ENCODE peak calls at places on chromosomes 6 and 20, in ten cellular contexts. One of them, this sample, is unnamed.

GRCh38 chr6:168137024-168137423 is 58.0 kb upstream of the FRMD1 start:
- DNase-seq in psoas muscle: no peak
- DNase-seq in pancreas: no peak
- DNase-seq in heart right ventricle: no peak
- DNase-seq in H9: no peak
- DNase-seq in IMR-90: no peak
- DNase-seq in naive thymus-derived CD4-positive, alpha-beta T cell: no peak
- DNase-seq in aorta: no peak
- DNase-seq in endothelial cell of umbilical vein: no peak
- DNase-seq in upper lobe of right lung: no peak
- DNase-seq in this sample: no peak

GRCh38 chr6:116938305-116938704 is 61.3 kb downstream of the RFX6 start:
- DNase-seq in psoas muscle: no peak
- DNase-seq in H9: no peak
- DNase-seq in aorta: no peak
- DNase-seq in pancreas: no peak
- DNase-seq in heart right ventricle: no peak
- DNase-seq in upper lobe of right lung: no peak
- DNase-seq in naive thymus-derived CD4-positive, alpha-beta T cell: no peak
- DNase-seq in endothelial cell of umbilical vein: no peak
- DNase-seq in IMR-90: no peak
- DNase-seq in this sample: no peak

GRCh38 chr6:116615937-116616756 is at the start of gene RSPH4A:
- DNase-seq in heart right ventricle: peak; percentile 94
- DNase-seq in aorta: peak; percentile 95
- DNase-seq in upper lobe of right lung: peak; percentile 91
- DNase-seq in IMR-90: peak; percentile 94
- DNase-seq in psoas muscle: peak; percentile 89
- DNase-seq in H9: peak; percentile 97
- DNase-seq in endothelial cell of umbilical vein: peak; percentile 98
- DNase-seq in pancreas: peak; percentile 90
- DNase-seq in naive thymus-derived CD4-positive, alpha-beta T cell: peak; percentile 53
- DNase-seq in this sample: peak; percentile 96

GRCh38 chr6:169216830-169217229 is 36.8 kb downstream of the THBS2 start:
- DNase-seq in pancreas: no peak
- DNase-seq in aorta: no peak
- DNase-seq in IMR-90: no peak
- DNase-seq in heart right ventricle: no peak
- DNase-seq in upper lobe of right lung: no peak
- DNase-seq in psoas muscle: no peak
- DNase-seq in H9: no peak
- DNase-seq in endothelial cell of umbilical vein: no peak
- DNase-seq in naive thymus-derived CD4-positive, alpha-beta T cell: no peak
- DNase-seq in this sample: no peak

GRCh38 chr6:135209803-135210202 is 28.7 kb downstream of the MYB start:
- DNase-seq in IMR-90: no peak
- DNase-seq in H9: no peak
- DNase-seq in heart right ventricle: no peak
- DNase-seq in upper lobe of right lung: no peak
- DNase-seq in pancreas: no peak
- DNase-seq in naive thymus-derived CD4-positive, alpha-beta T cell: peak; percentile 48
- DNase-seq in endothelial cell of umbilical vein: no peak
- DNase-seq in aorta: no peak
- DNase-seq in psoas muscle: no peak
- DNase-seq in this sample: no peak

GRCh38 chr6:156687875-156688549 is 89.2 kb upstream of the ARID1B start:
- DNase-seq in heart right ventricle: no peak
- DNase-seq in aorta: peak; percentile 53
- DNase-seq in H9: peak; percentile 63
- DNase-seq in IMR-90: peak; percentile 14
- DNase-seq in psoas muscle: peak; percentile 20
- DNase-seq in upper lobe of right lung: peak; percentile 64
- DNase-seq in endothelial cell of umbilical vein: peak; percentile 36
- DNase-seq in naive thymus-derived CD4-positive, alpha-beta T cell: no peak
- DNase-seq in pancreas: peak; percentile 20
- DNase-seq in this sample: no peak

GRCh38 chr6:118464620-118465019 is 83.5 kb upstream of the PLN start:
- DNase-seq in H9: no peak
- DNase-seq in upper lobe of right lung: no peak
- DNase-seq in naive thymus-derived CD4-positive, alpha-beta T cell: no peak
- DNase-seq in IMR-90: no peak
- DNase-seq in psoas muscle: no peak
- DNase-seq in endothelial cell of umbilical vein: no peak
- DNase-seq in heart right ventricle: no peak
- DNase-seq in pancreas: no peak
- DNase-seq in aorta: no peak
- DNase-seq in this sample: no peak

GRCh38 chr6:110537208-110538123 is 61.1 kb upstream of the SLC22A16 start:
- DNase-seq in endothelial cell of umbilical vein: peak; percentile 97
- DNase-seq in IMR-90: peak; percentile 97
- DNase-seq in psoas muscle: no peak
- DNase-seq in heart right ventricle: no peak
- DNase-seq in upper lobe of right lung: no peak
- DNase-seq in naive thymus-derived CD4-positive, alpha-beta T cell: no peak
- DNase-seq in H9: no peak
- DNase-seq in pancreas: no peak
- DNase-seq in aorta: no peak
- DNase-seq in this sample: no peak

GRCh38 chr20:53623454-53624206 is 30.0 kb upstream of the ZNF217 start:
- DNase-seq in endothelial cell of umbilical vein: peak; percentile 85
- DNase-seq in psoas muscle: peak; percentile 57
- DNase-seq in pancreas: peak; percentile 57
- DNase-seq in aorta: peak; percentile 84
- DNase-seq in naive thymus-derived CD4-positive, alpha-beta T cell: no peak
- DNase-seq in upper lobe of right lung: peak; percentile 63
- DNase-seq in heart right ventricle: peak; percentile 73
- DNase-seq in H9: peak; percentile 64
- DNase-seq in IMR-90: peak; percentile 77
- DNase-seq in this sample: peak; percentile 87

GRCh38 chr6:33886673-33887144 is 82.9 kb upstream of the MLN start:
- DNase-seq in heart right ventricle: peak; percentile 72
- DNase-seq in aorta: no peak
- DNase-seq in endothelial cell of umbilical vein: peak; percentile 21
- DNase-seq in pancreas: no peak
- DNase-seq in H9: no peak
- DNase-seq in IMR-90: peak; percentile 41
- DNase-seq in upper lobe of right lung: no peak
- DNase-seq in psoas muscle: peak; percentile 63
- DNase-seq in naive thymus-derived CD4-positive, alpha-beta T cell: no peak
- DNase-seq in this sample: peak; percentile 30

GRCh38 chr6:23272536-23272935 is 703.2 kb downstream of the HDGFL1 start:
- DNase-seq in upper lobe of right lung: no peak
- DNase-seq in aorta: no peak
- DNase-seq in H9: no peak
- DNase-seq in naive thymus-derived CD4-positive, alpha-beta T cell: no peak
- DNase-seq in heart right ventricle: no peak
- DNase-seq in psoas muscle: no peak
- DNase-seq in pancreas: no peak
- DNase-seq in endothelial cell of umbilical vein: no peak
- DNase-seq in IMR-90: no peak
- DNase-seq in this sample: no peak

GRCh38 chr6:157644043-157644810 is 178.8 kb upstream of the SNX9 start:
- DNase-seq in naive thymus-derived CD4-positive, alpha-beta T cell: no peak
- DNase-seq in psoas muscle: no peak
- DNase-seq in IMR-90: no peak
- DNase-seq in upper lobe of right lung: no peak
- DNase-seq in H9: no peak
- DNase-seq in aorta: peak; percentile 49
- DNase-seq in pancreas: no peak
- DNase-seq in endothelial cell of umbilical vein: peak; percentile 41
- DNase-seq in heart right ventricle: no peak
- DNase-seq in this sample: peak; percentile 64

GRCh38 chr6:19753822-19754221 is 83.3 kb upstream of the ID4 start:
- DNase-seq in aorta: no peak
- DNase-seq in heart right ventricle: no peak
- DNase-seq in pancreas: no peak
- DNase-seq in endothelial cell of umbilical vein: no peak
- DNase-seq in psoas muscle: no peak
- DNase-seq in naive thymus-derived CD4-positive, alpha-beta T cell: no peak
- DNase-seq in upper lobe of right lung: no peak
- DNase-seq in IMR-90: no peak
- DNase-seq in H9: no peak
- DNase-seq in this sample: no peak

GRCh38 chr6:161626132-161626676 is 352.3 kb upstream of the AGPAT4 start:
- DNase-seq in aorta: no peak
- DNase-seq in endothelial cell of umbilical vein: no peak
- DNase-seq in heart right ventricle: no peak
- DNase-seq in upper lobe of right lung: no peak
- DNase-seq in psoas muscle: no peak
- DNase-seq in H9: no peak
- DNase-seq in naive thymus-derived CD4-positive, alpha-beta T cell: no peak
- DNase-seq in pancreas: no peak
- DNase-seq in IMR-90: no peak
- DNase-seq in this sample: no peak

GRCh38 chr6:73586416-73586974 is 65.7 kb upstream of the EEF1A1 start:
- DNase-seq in pancreas: no peak
- DNase-seq in naive thymus-derived CD4-positive, alpha-beta T cell: peak; percentile 14
- DNase-seq in heart right ventricle: no peak
- DNase-seq in psoas muscle: no peak
- DNase-seq in aorta: no peak
- DNase-seq in upper lobe of right lung: no peak
- DNase-seq in endothelial cell of umbilical vein: peak; percentile 62
- DNase-seq in IMR-90: peak; percentile 41
- DNase-seq in H9: no peak
- DNase-seq in this sample: no peak

GRCh38 chr20:38004416-38004815 is 28.8 kb downstream of the TTI1 start:
- DNase-seq in naive thymus-derived CD4-positive, alpha-beta T cell: no peak
- DNase-seq in IMR-90: no peak
- DNase-seq in heart right ventricle: no peak
- DNase-seq in endothelial cell of umbilical vein: no peak
- DNase-seq in aorta: no peak
- DNase-seq in H9: no peak
- DNase-seq in upper lobe of right lung: no peak
- DNase-seq in psoas muscle: no peak
- DNase-seq in pancreas: no peak
- DNase-seq in this sample: no peak

GRCh38 chr20:63551068-63551467 is 2.9 kb upstream of the FNDC11 start:
- DNase-seq in IMR-90: no peak
- DNase-seq in aorta: no peak
- DNase-seq in endothelial cell of umbilical vein: no peak
- DNase-seq in upper lobe of right lung: no peak
- DNase-seq in H9: no peak
- DNase-seq in psoas muscle: no peak
- DNase-seq in naive thymus-derived CD4-positive, alpha-beta T cell: no peak
- DNase-seq in pancreas: no peak
- DNase-seq in heart right ventricle: no peak
- DNase-seq in this sample: no peak

GRCh38 chr6:122798099-122798641 is 9.1 kb downstream of the SMPDL3A start:
- DNase-seq in endothelial cell of umbilical vein: no peak
- DNase-seq in psoas muscle: peak; percentile 23
- DNase-seq in heart right ventricle: no peak
- DNase-seq in H9: no peak
- DNase-seq in IMR-90: peak; percentile 84
- DNase-seq in aorta: no peak
- DNase-seq in naive thymus-derived CD4-positive, alpha-beta T cell: no peak
- DNase-seq in upper lobe of right lung: peak; percentile 64
- DNase-seq in pancreas: peak; percentile 78
- DNase-seq in this sample: no peak

GRCh38 chr20:3313681-3314080 is 74.7 kb upstream of the SLC4A11 start:
- DNase-seq in H9: no peak
- DNase-seq in psoas muscle: no peak
- DNase-seq in upper lobe of right lung: no peak
- DNase-seq in aorta: no peak
- DNase-seq in endothelial cell of umbilical vein: peak; percentile 9
- DNase-seq in pancreas: peak; percentile 48
- DNase-seq in heart right ventricle: no peak
- DNase-seq in naive thymus-derived CD4-positive, alpha-beta T cell: no peak
- DNase-seq in IMR-90: no peak
- DNase-seq in this sample: no peak
- H3K4me1 ChIP-seq in H9: no peaks in the 10 kb centered on the region
- H3K4me1 ChIP-seq in psoas muscle: peaks cover 52% of the 10 kb centered on the region
- H3K4me1 ChIP-seq in upper lobe of right lung: peaks cover 14% of the 10 kb centered on the region
- H3K4me1 ChIP-seq in aorta: no peaks in the 10 kb centered on the region
- H3K4me1 ChIP-seq in endothelial cell of umbilical vein: peaks cover 13% of the 10 kb centered on the region
- H3K4me1 ChIP-seq in pancreas: no peaks in the 10 kb centered on the region
- H3K4me1 ChIP-seq in heart right ventricle: peaks cover 42% of the 10 kb centered on the region
- H3K4me1 ChIP-seq in naive thymus-derived CD4-positive, alpha-beta T cell: no peaks in the 10 kb centered on the region
- H3K4me1 ChIP-seq in IMR-90: peaks cover 14% of the 10 kb centered on the region
- H3K4me1 ChIP-seq in this sample: no peaks in the 10 kb centered on the region

GRCh38 chr6:150324044-150324443 is 44.8 kb upstream of the IYD start:
- DNase-seq in endothelial cell of umbilical vein: no peak
- DNase-seq in IMR-90: no peak
- DNase-seq in naive thymus-derived CD4-positive, alpha-beta T cell: no peak
- DNase-seq in upper lobe of right lung: no peak
- DNase-seq in aorta: no peak
- DNase-seq in H9: no peak
- DNase-seq in pancreas: no peak
- DNase-seq in heart right ventricle: no peak
- DNase-seq in psoas muscle: no peak
- DNase-seq in this sample: no peak
- H3K4me1 ChIP-seq in endothelial cell of umbilical vein: no peaks in the 10 kb centered on the region
- H3K4me1 ChIP-seq in IMR-90: no peaks in the 10 kb centered on the region
- H3K4me1 ChIP-seq in naive thymus-derived CD4-positive, alpha-beta T cell: no peaks in the 10 kb centered on the region
- H3K4me1 ChIP-seq in upper lobe of right lung: peaks cover 11% of the 10 kb centered on the region
- H3K4me1 ChIP-seq in aorta: peaks cover 3% of the 10 kb centered on the region
- H3K4me1 ChIP-seq in H9: no peaks in the 10 kb centered on the region
- H3K4me1 ChIP-seq in pancreas: no peaks in the 10 kb centered on the region
- H3K4me1 ChIP-seq in heart right ventricle: peaks cover 39% of the 10 kb centered on the region
- H3K4me1 ChIP-seq in psoas muscle: peaks cover 83% of the 10 kb centered on the region
- H3K4me1 ChIP-seq in this sample: no peaks in the 10 kb centered on the region

GRCh38 chr6:148817689-148818088 is 70.9 kb downstream of the UST start:
- DNase-seq in heart right ventricle: no peak
- DNase-seq in IMR-90: no peak
- DNase-seq in upper lobe of right lung: no peak
- DNase-seq in endothelial cell of umbilical vein: no peak
- DNase-seq in H9: no peak
- DNase-seq in aorta: no peak
- DNase-seq in pancreas: no peak
- DNase-seq in naive thymus-derived CD4-positive, alpha-beta T cell: no peak
- DNase-seq in psoas muscle: no peak
- DNase-seq in this sample: no peak
- H3K4me1 ChIP-seq in heart right ventricle: no peaks in the 10 kb centered on the region
- H3K4me1 ChIP-seq in IMR-90: no peaks in the 10 kb centered on the region
- H3K4me1 ChIP-seq in upper lobe of right lung: no peaks in the 10 kb centered on the region
- H3K4me1 ChIP-seq in endothelial cell of umbilical vein: no peaks in the 10 kb centered on the region
- H3K4me1 ChIP-seq in H9: peaks cover 21% of the 10 kb centered on the region
- H3K4me1 ChIP-seq in aorta: no peaks in the 10 kb centered on the region
- H3K4me1 ChIP-seq in pancreas: no peaks in the 10 kb centered on the region
- H3K4me1 ChIP-seq in naive thymus-derived CD4-positive, alpha-beta T cell: no peaks in the 10 kb centered on the region
- H3K4me1 ChIP-seq in psoas muscle: no peaks in the 10 kb centered on the region
- H3K4me1 ChIP-seq in this sample: no peaks in the 10 kb centered on the region

DNA sequence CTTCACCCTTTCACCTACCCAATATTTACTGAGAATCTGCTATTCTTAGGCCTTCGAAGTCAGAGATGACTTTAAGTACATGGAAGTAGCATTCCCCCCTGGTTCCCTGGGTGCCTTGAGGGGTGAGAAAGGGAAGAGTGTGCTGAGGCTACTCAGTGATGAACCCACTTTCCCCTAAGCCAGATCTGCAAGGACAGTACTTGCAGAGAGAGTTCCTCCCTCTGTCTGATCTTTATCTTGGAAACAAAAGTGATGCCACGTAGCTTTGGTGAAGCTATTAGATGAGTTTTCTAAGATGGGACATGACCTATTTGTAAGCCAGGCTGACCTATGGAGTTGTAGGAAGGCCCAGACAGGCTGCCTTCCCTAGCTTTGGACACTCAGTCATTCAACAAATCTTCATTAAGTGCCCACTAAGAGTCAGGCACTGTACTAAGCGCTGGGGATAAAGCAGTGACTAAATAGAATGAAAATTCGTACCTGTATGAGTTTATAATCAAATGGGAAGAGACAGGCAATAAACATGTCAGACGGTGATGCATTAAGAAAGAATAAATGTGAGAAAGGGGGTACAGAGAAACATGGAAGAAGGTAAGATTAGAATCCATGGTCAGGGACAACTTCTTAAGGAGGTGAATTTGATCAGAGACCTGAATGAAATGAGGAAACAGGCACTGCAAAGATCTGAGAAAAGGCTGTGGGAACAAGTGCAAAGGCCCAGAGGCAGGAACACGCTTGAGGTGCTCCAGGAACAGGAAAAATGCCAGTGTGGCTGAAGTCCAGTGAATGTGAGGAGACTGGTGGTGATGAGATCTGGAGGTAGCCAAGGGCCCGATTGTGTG is 42.2 kb downstream of the BCL2L1 start:
- DNase-seq in IMR-90: no peak
- DNase-seq in H9: no peak
- DNase-seq in endothelial cell of umbilical vein: no peak
- DNase-seq in psoas muscle: no peak
- DNase-seq in aorta: no peak
- DNase-seq in heart right ventricle: no peak
- DNase-seq in pancreas: no peak
- DNase-seq in upper lobe of right lung: no peak
- DNase-seq in naive thymus-derived CD4-positive, alpha-beta T cell: no peak
- DNase-seq in this sample: no peak
- H3K4me1 ChIP-seq in IMR-90: peaks cover 28% of the 10 kb centered on the region
- H3K4me1 ChIP-seq in H9: no peaks in the 10 kb centered on the region
- H3K4me1 ChIP-seq in endothelial cell of umbilical vein: peaks cover 50% of the 10 kb centered on the region
- H3K4me1 ChIP-seq in psoas muscle: peaks cover 43% of the 10 kb centered on the region
- H3K4me1 ChIP-seq in aorta: peaks cover 9% of the 10 kb centered on the region
- H3K4me1 ChIP-seq in heart right ventricle: peaks cover 100% of the 10 kb centered on the region
- H3K4me1 ChIP-seq in pancreas: peaks cover 21% of the 10 kb centered on the region
- H3K4me1 ChIP-seq in upper lobe of right lung: peaks cover 88% of the 10 kb centered on the region
- H3K4me1 ChIP-seq in naive thymus-derived CD4-positive, alpha-beta T cell: peaks cover 58% of the 10 kb centered on the region
- H3K4me1 ChIP-seq in this sample: peaks cover 81% of the 10 kb centered on the region